ENCODE peak calls at places on chromosomes 2 and 18, in five cellular contexts. O is ascending aorta, D is body of pancreas, U is heart left ventricle, C is tibial nerve. M is an unnamed sample. For H3K9me3, the result is how much of the 10 kb centered on the place peaks cover.

GRCh38 chr18:3655637-3656050 is 205.7 kb downstream of the TGIF1 start:
- DNase-seq in O (no peak), D (no peak), U (no peak), C (no peak), M (no peak)

GRCh38 chr2:217698691-217699090 is 304.1 kb downstream of the TNS1 start:
- DNase-seq in O (no peak), D (no peak), U (no peak), C (no peak), M (no peak)

GRCh38 chr2:58896600-58896999 is 655.5 kb upstream of the FANCL start:
- DNase-seq in O (no peak), D (no peak), U (no peak), C (peak), M (no peak)

GRCh38 chr2:107633580-107634147 is 193.0 kb upstream of the RGPD4 start:
- DNase-seq in O (no peak), D (no peak), U (no peak), C (no peak), M (no peak)

GRCh38 chr2:208686665-208687064 is 280.1 kb downstream of the PTH2R start:
- DNase-seq in O (no peak), D (no peak), U (no peak), C (no peak), M (no peak)

GRCh38 chr18:67483237-67483636 is 33.3 kb downstream of the DSEL start:
- DNase-seq in O (no peak), D (no peak), U (no peak), C (no peak), M (no peak)

GRCh38 chr2:102592601-102593000 is 26.8 kb upstream of the SLC9A2 start:
- DNase-seq in O (no peak), D (peak), U (no peak), C (no peak), M (no peak)

GRCh38 chr2:107988108-107988507 is 1.8 kb downstream of the SLC5A7 start:
- DNase-seq in O (no peak), D (no peak), U (no peak), C (no peak), M (no peak)

GRCh38 chr2:149612122-149612521 is 24.5 kb upstream of the MMADHC start:
- DNase-seq in O (no peak), D (peak), U (no peak), C (no peak), M (no peak)

GRCh38 chr18:76405761-76406356 is 89.2 kb downstream of the ZNF516 start:
- DNase-seq in O (peak), D (peak), U (peak), C (peak), M (peak)

GRCh38 chr2:201546576-201546975 is 95.0 kb downstream of the STRADB start:
- DNase-seq in O (no peak), D (no peak), U (no peak), C (no peak), M (no peak)

GRCh38 chr18:37421349-37422080 is 144.1 kb downstream of the CELF4 start:
- DNase-seq in O (no peak), D (no peak), U (no peak), C (no peak), M (no peak)

GRCh38 chr18:55488473-55488872 is 99.5 kb downstream of the TCF4 start:
- DNase-seq in O (no peak), D (no peak), U (no peak), C (no peak), M (no peak)

GRCh38 chr2:199693861-199694260 is 157.1 kb downstream of the FTCDNL1 start:
- DNase-seq in O (no peak), D (no peak), U (no peak), C (no peak), M (no peak)

GRCh38 chr2:199684832-199685231 is 166.2 kb downstream of the FTCDNL1 start:
- DNase-seq in O (no peak), D (no peak), U (no peak), C (no peak), M (no peak)

GRCh38 chr2:199692489-199692888 is 158.5 kb downstream of the FTCDNL1 start:
- DNase-seq in O (no peak), D (peak), U (peak), C (no peak), M (no peak)

GRCh38 chr2:199685669-199686068 is 165.3 kb downstream of the FTCDNL1 start:
- DNase-seq in O (no peak), D (no peak), U (no peak), C (no peak), M (no peak)

DNA sequence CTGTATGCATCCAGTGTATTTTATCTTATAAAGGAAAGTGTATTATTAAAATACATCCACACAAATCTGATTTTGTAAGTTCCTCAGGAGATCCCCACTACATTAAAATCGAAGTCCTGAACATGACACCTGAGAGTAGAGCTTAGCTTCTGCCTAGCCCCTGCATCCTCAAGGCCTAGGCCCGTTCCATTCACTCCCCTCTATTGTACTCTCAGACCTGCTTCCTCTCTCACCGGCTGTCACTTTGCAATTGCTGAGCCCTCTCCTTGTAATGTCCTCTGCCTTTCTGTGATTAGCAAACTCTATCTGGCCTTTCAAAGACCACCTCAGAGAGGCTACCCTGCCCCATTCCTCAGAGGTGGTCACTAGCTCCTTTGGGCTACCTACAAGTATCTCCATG is 160.8 kb downstream of the FTCDNL1 start:
- DNase-seq in O (no peak), D (no peak), U (no peak), C (no peak), M (no peak)
- H3K4me3 ChIP-seq in O (no peak), D (no peak), U (no peak), C (no peak), M (no peak)

GRCh38 chr2:121200419-121201315 is 84.3 kb downstream of the TFCP2L1 start:
- DNase-seq in O (no peak), D (no peak), U (no peak), C (no peak), M (peak)

GRCh38 chr2:121202541-121203310 is 82.3 kb downstream of the TFCP2L1 start:
- DNase-seq in O (no peak), D (no peak), U (no peak), C (no peak), M (no peak)

GRCh38 chr2:121199281-121200010 is 85.6 kb downstream of the TFCP2L1 start:
- DNase-seq in O (no peak), D (no peak), U (no peak), C (no peak), M (no peak)

GRCh38 chr2:121200011-121200347 is 85.0 kb downstream of the TFCP2L1 start:
- DNase-seq in O (no peak), D (no peak), U (no peak), C (no peak), M (peak)

GRCh38 chr2:121201796-121202195 is 83.2 kb downstream of the TFCP2L1 start:
- DNase-seq in O (no peak), D (no peak), U (no peak), C (no peak), M (peak)
- H3K9me3 ChIP-seq in O (under half), D (under half), U (under half), C (under half), M (under half)

DNA sequence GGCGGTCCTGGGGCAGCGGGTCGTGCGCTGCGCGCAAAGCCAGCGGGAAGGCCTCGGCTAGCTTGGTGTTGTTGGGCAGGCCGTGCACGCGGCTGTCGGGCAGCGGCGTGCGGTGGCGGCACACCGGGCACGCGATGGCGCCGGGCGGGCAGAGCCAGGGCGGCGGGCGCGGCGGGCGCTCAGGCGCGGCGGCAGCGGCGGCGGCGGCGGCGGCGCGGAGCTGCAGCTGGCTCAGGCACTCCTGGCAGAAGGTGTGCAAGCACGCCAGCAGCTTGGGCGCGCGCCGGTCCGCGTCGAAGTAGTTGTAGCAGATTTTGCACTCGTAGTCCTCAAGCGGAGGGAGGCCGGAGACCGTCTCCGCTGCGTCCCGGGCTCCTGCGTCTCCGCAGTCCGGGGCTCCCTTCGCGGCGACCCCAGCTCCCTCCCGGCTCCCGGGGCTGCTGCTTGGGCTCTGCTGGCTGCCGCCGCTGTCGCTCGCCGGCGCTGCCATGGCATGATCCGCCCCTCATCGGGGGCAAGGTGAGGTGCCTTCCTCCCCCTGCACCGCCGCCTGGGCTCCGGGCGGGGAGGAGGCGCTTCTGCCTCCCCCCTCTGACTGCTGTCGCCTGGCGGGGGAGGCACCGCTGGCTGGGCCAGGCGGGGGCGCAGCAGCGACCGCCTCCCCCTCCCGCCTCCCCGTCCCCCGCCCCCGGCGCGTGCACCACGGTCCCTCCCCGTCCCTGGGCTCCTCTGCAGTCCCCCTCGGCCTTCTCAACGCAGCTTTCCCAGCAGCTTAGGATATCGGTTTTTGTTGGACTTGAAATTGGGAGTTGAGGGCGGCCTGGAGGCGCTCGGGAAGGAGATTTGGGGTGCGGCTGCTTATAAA is 21.0 kb upstream of the PAX3 start:
- DNase-seq in O (no peak), D (no peak), U (peak), C (no peak), M (no peak)
- H3K4me3 ChIP-seq in O (peak), D (peak), U (peak), C (peak), M (peak)

DNA sequence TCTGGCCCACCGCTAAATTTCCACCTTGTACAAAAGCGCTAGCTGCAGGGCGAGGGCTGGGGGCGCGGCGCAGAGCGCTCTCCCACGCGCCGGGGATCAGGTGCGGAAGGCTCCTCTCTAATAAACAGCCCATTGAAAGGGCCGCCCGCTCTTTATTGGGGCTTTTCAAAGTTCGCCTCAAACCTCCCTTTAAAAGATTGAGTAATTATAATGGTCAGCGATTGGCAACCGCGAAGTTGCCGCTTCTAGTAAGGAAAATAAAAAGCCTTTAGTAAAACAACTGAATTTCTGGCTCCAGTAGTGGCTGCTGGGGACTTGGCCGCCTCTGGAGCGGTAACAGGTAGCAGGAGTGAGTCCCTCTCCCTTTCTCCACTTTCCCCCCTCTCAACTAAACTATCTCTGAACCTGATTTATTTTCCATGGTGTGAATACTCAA is 755 bp downstream of the NEUROD1 start:
- DNase-seq in O (no peak), D (no peak), U (no peak), C (no peak), M (no peak)
- H3K9me3 ChIP-seq in O (under half), D (under half), U (under half), C (under half), M (under half)

GRCh38 chr2:56376699-56377665 is 193.2 kb downstream of the CCDC85A start:
- DNase-seq in O (no peak), D (no peak), U (no peak), C (no peak), M (no peak)
- H3K4me3 ChIP-seq in O (no peak), D (no peak), U (no peak), C (no peak), M (no peak)

GRCh38 chr2:13768274-13768673 is 864.2 kb upstream of the LRATD1 start:
- DNase-seq in O (no peak), D (no peak), U (no peak), C (no peak), M (no peak)
- H3K9me3 ChIP-seq in O (under half), D (under half), U (under half), C (under half), M (under half)

M was measured in tibial artery.